ENCODE peak calls at places on chromosome 7, in five cellular contexts. One of them, this sample, is unnamed.

GRCh38 chr7:35894721-35895120 is 93.9 kb downstream of the SEPTIN7 start:
- DNase-seq in stimulated activated naive B cell treated with anti-CD40 and anti-IgM and Interleukin-4, amounts not matched to agents 10 μg/mL and 1 μg/mL and 100 μg/mL, for 72 hours: no peak
- DNase-seq in activated CD8-positive, alpha-beta memory T cell treated with anti-CD3 and anti-CD28 coated beads, Interleukin-2, amount 50 U/mL, for 4 hours: no peak
- DNase-seq in NCI-H1105 treated with DMSO at 0.1 percent for 48 hours: no peak
- DNase-seq in HS-5: no peak
- DNase-seq in this sample: no peak

GRCh38 chr7:135210818-135211178 is 528 bp downstream of the WDR91 start:
- DNase-seq in stimulated activated naive B cell treated with anti-CD40 and anti-IgM and Interleukin-4, amounts not matched to agents 10 μg/mL and 1 μg/mL and 100 μg/mL, for 72 hours: no peak
- DNase-seq in activated CD8-positive, alpha-beta memory T cell treated with anti-CD3 and anti-CD28 coated beads, Interleukin-2, amount 50 U/mL, for 4 hours: no peak
- DNase-seq in NCI-H1105 treated with DMSO at 0.1 percent for 48 hours: peak
- DNase-seq in HS-5: no peak
- DNase-seq in this sample: no peak

GRCh38 chr7:5495581-5496375 is 72.1 kb upstream of the TNRC18 start:
- DNase-seq in stimulated activated naive B cell treated with anti-CD40 and anti-IgM and Interleukin-4, amounts not matched to agents 10 μg/mL and 1 μg/mL and 100 μg/mL, for 72 hours: no peak
- DNase-seq in activated CD8-positive, alpha-beta memory T cell treated with anti-CD3 and anti-CD28 coated beads, Interleukin-2, amount 50 U/mL, for 4 hours: no peak
- DNase-seq in NCI-H1105 treated with DMSO at 0.1 percent for 48 hours: no peak
- DNase-seq in HS-5: no peak
- DNase-seq in this sample: no peak

GRCh38 chr7:114033475-114033874 is 114.7 kb upstream of the PPP1R3A start:
- DNase-seq in stimulated activated naive B cell treated with anti-CD40 and anti-IgM and Interleukin-4, amounts not matched to agents 10 μg/mL and 1 μg/mL and 100 μg/mL, for 72 hours: no peak
- DNase-seq in activated CD8-positive, alpha-beta memory T cell treated with anti-CD3 and anti-CD28 coated beads, Interleukin-2, amount 50 U/mL, for 4 hours: no peak
- DNase-seq in NCI-H1105 treated with DMSO at 0.1 percent for 48 hours: no peak
- DNase-seq in HS-5: no peak
- DNase-seq in this sample: no peak

GRCh38 chr7:42625391-42625790 is 286.5 kb downstream of the C7orf25 start:
- DNase-seq in stimulated activated naive B cell treated with anti-CD40 and anti-IgM and Interleukin-4, amounts not matched to agents 10 μg/mL and 1 μg/mL and 100 μg/mL, for 72 hours: no peak
- DNase-seq in activated CD8-positive, alpha-beta memory T cell treated with anti-CD3 and anti-CD28 coated beads, Interleukin-2, amount 50 U/mL, for 4 hours: no peak
- DNase-seq in NCI-H1105 treated with DMSO at 0.1 percent for 48 hours: no peak
- DNase-seq in HS-5: no peak
- DNase-seq in this sample: no peak

GRCh38 chr7:158531661-158532060 is 56.0 kb downstream of the PTPRN2 start:
- DNase-seq in stimulated activated naive B cell treated with anti-CD40 and anti-IgM and Interleukin-4, amounts not matched to agents 10 μg/mL and 1 μg/mL and 100 μg/mL, for 72 hours: no peak
- DNase-seq in activated CD8-positive, alpha-beta memory T cell treated with anti-CD3 and anti-CD28 coated beads, Interleukin-2, amount 50 U/mL, for 4 hours: no peak
- DNase-seq in NCI-H1105 treated with DMSO at 0.1 percent for 48 hours: peak
- DNase-seq in HS-5: no peak
- DNase-seq in this sample: no peak

GRCh38 chr7:66277492-66277891 is 72.4 kb downstream of the TPST1 start:
- DNase-seq in stimulated activated naive B cell treated with anti-CD40 and anti-IgM and Interleukin-4, amounts not matched to agents 10 μg/mL and 1 μg/mL and 100 μg/mL, for 72 hours: no peak
- DNase-seq in activated CD8-positive, alpha-beta memory T cell treated with anti-CD3 and anti-CD28 coated beads, Interleukin-2, amount 50 U/mL, for 4 hours: no peak
- DNase-seq in NCI-H1105 treated with DMSO at 0.1 percent for 48 hours: no peak
- DNase-seq in HS-5: no peak
- DNase-seq in this sample: no peak

GRCh38 chr7:18866359-18867036 is 250.9 kb downstream of the TWIST1 start:
- DNase-seq in stimulated activated naive B cell treated with anti-CD40 and anti-IgM and Interleukin-4, amounts not matched to agents 10 μg/mL and 1 μg/mL and 100 μg/mL, for 72 hours: peak
- DNase-seq in activated CD8-positive, alpha-beta memory T cell treated with anti-CD3 and anti-CD28 coated beads, Interleukin-2, amount 50 U/mL, for 4 hours: no peak
- DNase-seq in NCI-H1105 treated with DMSO at 0.1 percent for 48 hours: no peak
- DNase-seq in HS-5: peak
- DNase-seq in this sample: peak

GRCh38 chr7:70006411-70006920 is 408.2 kb downstream of the AUTS2 start:
- DNase-seq in stimulated activated naive B cell treated with anti-CD40 and anti-IgM and Interleukin-4, amounts not matched to agents 10 μg/mL and 1 μg/mL and 100 μg/mL, for 72 hours: peak
- DNase-seq in activated CD8-positive, alpha-beta memory T cell treated with anti-CD3 and anti-CD28 coated beads, Interleukin-2, amount 50 U/mL, for 4 hours: no peak
- DNase-seq in NCI-H1105 treated with DMSO at 0.1 percent for 48 hours: no peak
- DNase-seq in HS-5: no peak
- DNase-seq in this sample: no peak

This sample was measured in epithelial cell of proximal tubule.